ENCODE peak calls at places on chromosome 14, in ten cellular contexts. One of them, this sample, is unnamed.

GRCh38 chr14:48391661-48392060 is 716.3 kb upstream of the MDGA2 start:
- DNase-seq in heart left ventricle: no peak
- DNase-seq in mesothelial cell of epicardium: no peak
- DNase-seq in WTC11: no peak
- DNase-seq in psoas muscle: no peak
- DNase-seq in neural progenitor cell: no peak
- DNase-seq in tibial artery: no peak
- DNase-seq in CD4-positive, alpha-beta T cell: no peak
- DNase-seq in body of pancreas: no peak
- DNase-seq in AG04450: no peak
- DNase-seq in this sample: no peak

GRCh38 chr14:30357791-30358190 is 201.2 kb upstream of the G2E3 start:
- DNase-seq in heart left ventricle: no peak
- DNase-seq in mesothelial cell of epicardium: no peak
- DNase-seq in WTC11: no peak
- DNase-seq in psoas muscle: no peak
- DNase-seq in neural progenitor cell: no peak
- DNase-seq in tibial artery: no peak
- DNase-seq in CD4-positive, alpha-beta T cell: no peak
- DNase-seq in body of pancreas: no peak
- DNase-seq in AG04450: no peak
- DNase-seq in this sample: no peak

GRCh38 chr14:53613404-53614253 is 343.0 kb downstream of the BMP4 start:
- DNase-seq in heart left ventricle: no peak
- DNase-seq in mesothelial cell of epicardium: no peak
- DNase-seq in WTC11: no peak
- DNase-seq in psoas muscle: no peak
- DNase-seq in neural progenitor cell: peak; percentile 78
- DNase-seq in tibial artery: no peak
- DNase-seq in CD4-positive, alpha-beta T cell: no peak
- DNase-seq in body of pancreas: peak; percentile 54
- DNase-seq in AG04450: peak; percentile 69
- DNase-seq in this sample: peak; percentile 12

GRCh38 chr14:99475660-99476059 is 5.0 kb downstream of the SETD3 start:
- DNase-seq in heart left ventricle: no peak
- DNase-seq in mesothelial cell of epicardium: no peak
- DNase-seq in WTC11: no peak
- DNase-seq in psoas muscle: no peak
- DNase-seq in neural progenitor cell: no peak
- DNase-seq in tibial artery: no peak
- DNase-seq in CD4-positive, alpha-beta T cell: no peak
- DNase-seq in body of pancreas: no peak
- DNase-seq in AG04450: no peak
- DNase-seq in this sample: no peak

GRCh38 chr14:101187017-101187815 is 283.7 kb upstream of the RTL1 start:
- DNase-seq in heart left ventricle: no peak
- DNase-seq in mesothelial cell of epicardium: peak; percentile 26
- DNase-seq in WTC11: no peak
- DNase-seq in psoas muscle: no peak
- DNase-seq in neural progenitor cell: peak; percentile 36
- DNase-seq in tibial artery: no peak
- DNase-seq in CD4-positive, alpha-beta T cell: no peak
- DNase-seq in body of pancreas: no peak
- DNase-seq in AG04450: no peak
- DNase-seq in this sample: no peak

GRCh38 chr14:55843718-55844403 is 263.9 kb downstream of the KTN1 start:
- DNase-seq in heart left ventricle: no peak
- DNase-seq in mesothelial cell of epicardium: no peak
- DNase-seq in WTC11: no peak
- DNase-seq in psoas muscle: no peak
- DNase-seq in neural progenitor cell: no peak
- DNase-seq in tibial artery: no peak
- DNase-seq in CD4-positive, alpha-beta T cell: no peak
- DNase-seq in body of pancreas: no peak
- DNase-seq in AG04450: no peak
- DNase-seq in this sample: no peak

GRCh38 chr14:65072256-65072655 is 30.1 kb downstream of the MAX start:
- DNase-seq in heart left ventricle: no peak
- DNase-seq in mesothelial cell of epicardium: no peak
- DNase-seq in WTC11: no peak
- DNase-seq in psoas muscle: no peak
- DNase-seq in neural progenitor cell: no peak
- DNase-seq in tibial artery: no peak
- DNase-seq in CD4-positive, alpha-beta T cell: no peak
- DNase-seq in body of pancreas: no peak
- DNase-seq in AG04450: no peak
- DNase-seq in this sample: no peak

GRCh38 chr14:35121026-35121886 is 534 bp downstream of the PPP2R3C start:
- DNase-seq in heart left ventricle: no peak
- DNase-seq in mesothelial cell of epicardium: no peak
- DNase-seq in WTC11: no peak
- DNase-seq in psoas muscle: no peak
- DNase-seq in neural progenitor cell: no peak
- DNase-seq in tibial artery: peak; percentile 22
- DNase-seq in CD4-positive, alpha-beta T cell: peak; percentile 1
- DNase-seq in body of pancreas: peak; percentile 26
- DNase-seq in AG04450: no peak
- DNase-seq in this sample: peak; percentile 28

GRCh38 chr14:64857979-64858740 is 21.5 kb downstream of the SPTB start:
- DNase-seq in heart left ventricle: no peak
- DNase-seq in mesothelial cell of epicardium: no peak
- DNase-seq in WTC11: no peak
- DNase-seq in psoas muscle: no peak
- DNase-seq in neural progenitor cell: no peak
- DNase-seq in tibial artery: no peak
- DNase-seq in CD4-positive, alpha-beta T cell: no peak
- DNase-seq in body of pancreas: no peak
- DNase-seq in AG04450: no peak
- DNase-seq in this sample: no peak

GRCh38 chr14:51573607-51574006 is 78.1 kb upstream of the FRMD6 start:
- DNase-seq in heart left ventricle: no peak
- DNase-seq in mesothelial cell of epicardium: no peak
- DNase-seq in WTC11: no peak
- DNase-seq in psoas muscle: no peak
- DNase-seq in neural progenitor cell: no peak
- DNase-seq in tibial artery: no peak
- DNase-seq in CD4-positive, alpha-beta T cell: no peak
- DNase-seq in body of pancreas: no peak
- DNase-seq in AG04450: no peak
- DNase-seq in this sample: no peak

GRCh38 chr14:75323571-75323970 is 44.9 kb downstream of the FOS start:
- DNase-seq in heart left ventricle: no peak
- DNase-seq in mesothelial cell of epicardium: no peak
- DNase-seq in WTC11: no peak
- DNase-seq in psoas muscle: no peak
- DNase-seq in neural progenitor cell: no peak
- DNase-seq in tibial artery: no peak
- DNase-seq in CD4-positive, alpha-beta T cell: no peak
- DNase-seq in body of pancreas: no peak
- DNase-seq in AG04450: no peak
- DNase-seq in this sample: no peak

GRCh38 chr14:99522457-99522891 is 41.3 kb downstream of the CCNK start:
- DNase-seq in heart left ventricle: peak; percentile 62
- DNase-seq in mesothelial cell of epicardium: no peak
- DNase-seq in WTC11: no peak
- DNase-seq in psoas muscle: peak; percentile 54
- DNase-seq in neural progenitor cell: peak; percentile 56
- DNase-seq in tibial artery: no peak
- DNase-seq in CD4-positive, alpha-beta T cell: no peak
- DNase-seq in body of pancreas: no peak
- DNase-seq in AG04450: peak; percentile 46
- DNase-seq in this sample: no peak

GRCh38 chr14:44785096-44785495 is 176.7 kb downstream of the KLHL28 start:
- DNase-seq in heart left ventricle: no peak
- DNase-seq in mesothelial cell of epicardium: no peak
- DNase-seq in WTC11: no peak
- DNase-seq in psoas muscle: no peak
- DNase-seq in neural progenitor cell: no peak
- DNase-seq in tibial artery: no peak
- DNase-seq in CD4-positive, alpha-beta T cell: no peak
- DNase-seq in body of pancreas: no peak
- DNase-seq in AG04450: no peak
- DNase-seq in this sample: no peak

GRCh38 chr14:70706177-70706576 is 64.5 kb downstream of the TTC9 start:
- DNase-seq in heart left ventricle: no peak
- DNase-seq in mesothelial cell of epicardium: no peak
- DNase-seq in WTC11: no peak
- DNase-seq in psoas muscle: no peak
- DNase-seq in neural progenitor cell: no peak
- DNase-seq in tibial artery: no peak
- DNase-seq in CD4-positive, alpha-beta T cell: no peak
- DNase-seq in body of pancreas: no peak
- DNase-seq in AG04450: no peak
- DNase-seq in this sample: no peak

DNA sequence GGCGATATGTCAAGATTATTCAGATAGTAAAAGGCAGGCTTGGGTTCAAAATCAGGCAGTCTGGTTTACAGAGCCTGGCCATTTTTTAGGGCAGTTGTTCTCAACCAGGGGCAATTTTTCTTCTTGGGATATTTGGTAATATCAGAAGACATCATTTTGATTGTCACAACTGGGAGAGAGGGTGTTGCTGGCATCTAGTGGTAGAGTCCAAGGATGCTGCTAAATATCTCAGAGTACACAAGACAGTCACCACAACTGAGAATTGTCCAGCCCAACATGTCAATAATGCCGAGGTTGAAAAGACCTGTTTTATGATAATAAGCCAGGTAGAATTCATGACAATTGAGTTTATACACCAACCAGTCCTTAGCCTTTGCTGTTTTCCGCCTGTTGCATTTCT is 733.9 kb downstream of the NRXN3 start:
- DNase-seq in heart left ventricle: no peak
- DNase-seq in mesothelial cell of epicardium: no peak
- DNase-seq in WTC11: no peak
- DNase-seq in psoas muscle: no peak
- DNase-seq in neural progenitor cell: no peak
- DNase-seq in tibial artery: no peak
- DNase-seq in CD4-positive, alpha-beta T cell: no peak
- DNase-seq in body of pancreas: no peak
- DNase-seq in AG04450: no peak
- DNase-seq in this sample: no peak
- TF ChIP-seq CTCF in heart left ventricle: no peak
- TF ChIP-seq CTCF in mesothelial cell of epicardium: no peak
- TF ChIP-seq CTCF in WTC11: no peak
- TF ChIP-seq CTCF in psoas muscle: no peak
- TF ChIP-seq CTCF in neural progenitor cell: peak; percentile 26
- TF ChIP-seq CTCF in tibial artery: no peak
- TF ChIP-seq CTCF in CD4-positive, alpha-beta T cell: no peak
- TF ChIP-seq CTCF in body of pancreas: no peak
- TF ChIP-seq CTCF in AG04450: no peak
- TF ChIP-seq CTCF in this sample: no peak

GRCh38 chr14:61300209-61300608 is 19.1 kb upstream of the TMEM30B start:
- DNase-seq in heart left ventricle: no peak
- DNase-seq in mesothelial cell of epicardium: no peak
- DNase-seq in WTC11: no peak
- DNase-seq in psoas muscle: no peak
- DNase-seq in neural progenitor cell: no peak
- DNase-seq in tibial artery: no peak
- DNase-seq in CD4-positive, alpha-beta T cell: no peak
- DNase-seq in body of pancreas: no peak
- DNase-seq in AG04450: no peak
- DNase-seq in this sample: no peak

GRCh38 chr14:61296151-61296550 is 15.0 kb upstream of the TMEM30B start:
- DNase-seq in heart left ventricle: no peak
- DNase-seq in mesothelial cell of epicardium: no peak
- DNase-seq in WTC11: no peak
- DNase-seq in psoas muscle: no peak
- DNase-seq in neural progenitor cell: peak; percentile 27
- DNase-seq in tibial artery: no peak
- DNase-seq in CD4-positive, alpha-beta T cell: no peak
- DNase-seq in body of pancreas: no peak
- DNase-seq in AG04450: no peak
- DNase-seq in this sample: no peak

GRCh38 chr14:61297581-61297980 is 16.4 kb upstream of the TMEM30B start:
- DNase-seq in heart left ventricle: no peak
- DNase-seq in mesothelial cell of epicardium: no peak
- DNase-seq in WTC11: no peak
- DNase-seq in psoas muscle: no peak
- DNase-seq in neural progenitor cell: no peak
- DNase-seq in tibial artery: no peak
- DNase-seq in CD4-positive, alpha-beta T cell: no peak
- DNase-seq in body of pancreas: no peak
- DNase-seq in AG04450: no peak
- DNase-seq in this sample: no peak

GRCh38 chr14:61298834-61299233 is 17.7 kb upstream of the TMEM30B start:
- DNase-seq in heart left ventricle: no peak
- DNase-seq in mesothelial cell of epicardium: no peak
- DNase-seq in WTC11: no peak
- DNase-seq in psoas muscle: no peak
- DNase-seq in neural progenitor cell: no peak
- DNase-seq in tibial artery: no peak
- DNase-seq in CD4-positive, alpha-beta T cell: no peak
- DNase-seq in body of pancreas: no peak
- DNase-seq in AG04450: no peak
- DNase-seq in this sample: peak; percentile 30

GRCh38 chr14:61296707-61297502 is 15.8 kb upstream of the TMEM30B start:
- DNase-seq in heart left ventricle: no peak
- DNase-seq in mesothelial cell of epicardium: no peak
- DNase-seq in WTC11: no peak
- DNase-seq in psoas muscle: no peak
- DNase-seq in neural progenitor cell: no peak
- DNase-seq in tibial artery: no peak
- DNase-seq in CD4-positive, alpha-beta T cell: no peak
- DNase-seq in body of pancreas: no peak
- DNase-seq in AG04450: no peak
- DNase-seq in this sample: no peak
- TF ChIP-seq CTCF in heart left ventricle: peak; percentile 63
- TF ChIP-seq CTCF in mesothelial cell of epicardium: peak; percentile 32
- TF ChIP-seq CTCF in WTC11: peak; percentile 4
- TF ChIP-seq CTCF in psoas muscle: peak; percentile 73
- TF ChIP-seq CTCF in neural progenitor cell: peak; percentile 67
- TF ChIP-seq CTCF in tibial artery: peak; percentile 35
- TF ChIP-seq CTCF in CD4-positive, alpha-beta T cell: peak; percentile 77
- TF ChIP-seq CTCF in body of pancreas: peak; percentile 56
- TF ChIP-seq CTCF in AG04450: peak; percentile 76
- TF ChIP-seq CTCF in this sample: peak; percentile 81

DNA sequence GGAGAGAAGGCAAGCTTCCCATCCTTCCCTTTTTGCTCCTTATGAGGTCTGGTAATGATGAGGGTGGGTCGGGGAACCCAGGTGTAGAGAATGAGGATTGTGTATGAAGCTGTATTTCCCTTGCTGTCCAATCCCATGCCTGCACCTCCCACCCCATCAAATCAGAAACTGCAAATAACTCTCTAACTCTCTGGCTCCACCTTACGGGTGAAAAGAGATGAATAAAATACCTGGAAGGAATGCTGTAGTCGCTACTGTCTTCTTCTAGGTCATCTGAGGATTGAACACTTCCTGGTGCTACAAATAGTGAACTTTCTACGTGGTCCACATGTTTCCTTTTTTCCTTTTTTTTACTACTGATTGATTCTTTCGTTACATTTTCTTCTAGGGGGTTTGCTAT is 38.9 kb upstream of the DICER1 start:
- DNase-seq in heart left ventricle: no peak
- DNase-seq in mesothelial cell of epicardium: no peak
- DNase-seq in WTC11: no peak
- DNase-seq in psoas muscle: no peak
- DNase-seq in neural progenitor cell: no peak
- DNase-seq in tibial artery: no peak
- DNase-seq in CD4-positive, alpha-beta T cell: no peak
- DNase-seq in body of pancreas: no peak
- DNase-seq in AG04450: no peak
- DNase-seq in this sample: peak; percentile 6
- TF ChIP-seq CTCF in heart left ventricle: no peak
- TF ChIP-seq CTCF in mesothelial cell of epicardium: no peak
- TF ChIP-seq CTCF in WTC11: no peak
- TF ChIP-seq CTCF in psoas muscle: peak; percentile 42
- TF ChIP-seq CTCF in neural progenitor cell: peak; percentile 34
- TF ChIP-seq CTCF in tibial artery: no peak
- TF ChIP-seq CTCF in CD4-positive, alpha-beta T cell: peak; percentile 57
- TF ChIP-seq CTCF in body of pancreas: peak; percentile 27
- TF ChIP-seq CTCF in AG04450: peak; percentile 7
- TF ChIP-seq CTCF in this sample: peak; percentile 43

GRCh38 chr14:97177016-97177415 is 379.8 kb downstream of the VRK1 start:
- DNase-seq in heart left ventricle: no peak
- DNase-seq in mesothelial cell of epicardium: no peak
- DNase-seq in WTC11: no peak
- DNase-seq in psoas muscle: no peak
- DNase-seq in neural progenitor cell: peak; percentile 39
- DNase-seq in tibial artery: no peak
- DNase-seq in CD4-positive, alpha-beta T cell: peak; percentile 8
- DNase-seq in body of pancreas: no peak
- DNase-seq in AG04450: no peak
- DNase-seq in this sample: peak; percentile 32
- TF ChIP-seq CTCF in heart left ventricle: no peak
- TF ChIP-seq CTCF in mesothelial cell of epicardium: no peak
- TF ChIP-seq CTCF in WTC11: peak; percentile 18
- TF ChIP-seq CTCF in psoas muscle: no peak
- TF ChIP-seq CTCF in neural progenitor cell: peak; percentile 42
- TF ChIP-seq CTCF in tibial artery: no peak
- TF ChIP-seq CTCF in CD4-positive, alpha-beta T cell: peak; percentile 41
- TF ChIP-seq CTCF in body of pancreas: no peak
- TF ChIP-seq CTCF in AG04450: no peak
- TF ChIP-seq CTCF in this sample: no peak